ENCODE peak calls at places on chromosomes 16 and 17, in five cellular contexts. One of them, this sample, is unnamed.

GRCh38 chr16:48291754-48292153 is 44.4 kb upstream of the ABCC11 start:
- DNase-seq in neural progenitor cell: no peak
- DNase-seq in tibial artery: no peak
- DNase-seq in prostate gland: no peak
- DNase-seq in mesenchymal stem cell: no peak
- DNase-seq in this sample: no peak

GRCh38 chr17:59505610-59506276 is 59.7 kb upstream of the DHX40 start:
- DNase-seq in neural progenitor cell: no peak
- DNase-seq in tibial artery: no peak
- DNase-seq in prostate gland: no peak
- DNase-seq in mesenchymal stem cell: no peak
- DNase-seq in this sample: no peak

GRCh38 chr17:47099987-47100711 is 88.9 kb downstream of the CDC27 start:
- DNase-seq in neural progenitor cell: peak; percentile 91
- DNase-seq in tibial artery: peak; percentile 94
- DNase-seq in prostate gland: peak; percentile 92
- DNase-seq in mesenchymal stem cell: peak; percentile 92
- DNase-seq in this sample: peak; percentile 96

GRCh38 chr16:8530756-8531155 is 59.6 kb downstream of the TMEM114 start:
- DNase-seq in neural progenitor cell: no peak
- DNase-seq in tibial artery: no peak
- DNase-seq in prostate gland: no peak
- DNase-seq in mesenchymal stem cell: no peak
- DNase-seq in this sample: no peak

GRCh38 chr17:226108-226772 is 44.8 kb upstream of the DOC2B start:
- DNase-seq in neural progenitor cell: no peak
- DNase-seq in tibial artery: peak; percentile 10
- DNase-seq in prostate gland: no peak
- DNase-seq in mesenchymal stem cell: no peak
- DNase-seq in this sample: peak; percentile 16

GRCh38 chr17:65163990-65164495 is 26.9 kb downstream of the RGS9 start:
- DNase-seq in neural progenitor cell: no peak
- DNase-seq in tibial artery: no peak
- DNase-seq in prostate gland: no peak
- DNase-seq in mesenchymal stem cell: peak; percentile 95
- DNase-seq in this sample: no peak

GRCh38 chr16:10180771-10181163 is 1.5 kb downstream of the GRIN2A start:
- DNase-seq in neural progenitor cell: peak; percentile 91
- DNase-seq in tibial artery: no peak
- DNase-seq in prostate gland: no peak
- DNase-seq in mesenchymal stem cell: peak; percentile 11
- DNase-seq in this sample: peak; percentile 20

GRCh38 chr17:79664925-79665738 is 54.3 kb upstream of the RBFOX3 start:
- DNase-seq in neural progenitor cell: peak; percentile 58
- DNase-seq in tibial artery: peak; percentile 65
- DNase-seq in prostate gland: peak; percentile 89
- DNase-seq in mesenchymal stem cell: no peak
- DNase-seq in this sample: peak; percentile 57

GRCh38 chr17:969767-970387 is 9.7 kb downstream of the NXN start:
- DNase-seq in neural progenitor cell: peak; percentile 12
- DNase-seq in tibial artery: no peak
- DNase-seq in prostate gland: no peak
- DNase-seq in mesenchymal stem cell: peak; percentile 82
- DNase-seq in this sample: no peak

GRCh38 chr16:69839240-69839688 is 77.1 kb downstream of the WWP2 start:
- DNase-seq in neural progenitor cell: no peak
- DNase-seq in tibial artery: no peak
- DNase-seq in prostate gland: no peak
- DNase-seq in mesenchymal stem cell: no peak
- DNase-seq in this sample: no peak

GRCh38 chr16:48182979-48183537 is 27.3 kb upstream of the ABCC12 start:
- DNase-seq in neural progenitor cell: no peak
- DNase-seq in tibial artery: no peak
- DNase-seq in prostate gland: no peak
- DNase-seq in mesenchymal stem cell: no peak
- DNase-seq in this sample: no peak

GRCh38 chr16:50178397-50179018 is 25.4 kb downstream of the TENT4B start:
- DNase-seq in neural progenitor cell: no peak
- DNase-seq in tibial artery: no peak
- DNase-seq in prostate gland: no peak
- DNase-seq in mesenchymal stem cell: no peak
- DNase-seq in this sample: no peak

GRCh38 chr16:80631581-80631980 is 90.8 kb downstream of the DYNLRB2 start:
- DNase-seq in neural progenitor cell: no peak
- DNase-seq in tibial artery: no peak
- DNase-seq in prostate gland: no peak
- DNase-seq in mesenchymal stem cell: no peak
- DNase-seq in this sample: no peak

GRCh38 chr17:80599546-80600305 is 55.1 kb downstream of the RPTOR start:
- DNase-seq in neural progenitor cell: no peak
- DNase-seq in tibial artery: no peak
- DNase-seq in prostate gland: no peak
- DNase-seq in mesenchymal stem cell: peak; percentile 41
- DNase-seq in this sample: no peak

GRCh38 chr16:17238285-17239028 is 232.3 kb downstream of the XYLT1 start:
- DNase-seq in neural progenitor cell: no peak
- DNase-seq in tibial artery: no peak
- DNase-seq in prostate gland: no peak
- DNase-seq in mesenchymal stem cell: no peak
- DNase-seq in this sample: no peak

GRCh38 chr16:14101415-14101814 is 30.3 kb downstream of the MRTFB start:
- DNase-seq in neural progenitor cell: no peak
- DNase-seq in tibial artery: no peak
- DNase-seq in prostate gland: no peak
- DNase-seq in mesenchymal stem cell: no peak
- DNase-seq in this sample: no peak

GRCh38 chr17:17508641-17509591 is 12.7 kb upstream of the RASD1 start:
- DNase-seq in neural progenitor cell: no peak
- DNase-seq in tibial artery: no peak
- DNase-seq in prostate gland: no peak
- DNase-seq in mesenchymal stem cell: no peak
- DNase-seq in this sample: peak; percentile 9

GRCh38 chr16:89374393-89374948 is 115.9 kb downstream of the ANKRD11 start:
- DNase-seq in neural progenitor cell: peak; percentile 74
- DNase-seq in tibial artery: no peak
- DNase-seq in prostate gland: no peak
- DNase-seq in mesenchymal stem cell: peak; percentile 66
- DNase-seq in this sample: no peak
- H3K4me1 ChIP-seq in neural progenitor cell: peaks cover 29% of the 10 kb centered on the region
- H3K4me1 ChIP-seq in tibial artery: peaks cover 53% of the 10 kb centered on the region
- H3K4me1 ChIP-seq in prostate gland: no peaks in the 10 kb centered on the region
- H3K4me1 ChIP-seq in mesenchymal stem cell: peaks cover 43% of the 10 kb centered on the region
- H3K4me1 ChIP-seq in this sample: peaks cover 83% of the 10 kb centered on the region

GRCh38 chr17:28371245-28372202 is at the start of gene SARM1:
- DNase-seq in neural progenitor cell: peak; percentile 98
- DNase-seq in tibial artery: peak; percentile 73
- DNase-seq in prostate gland: peak; percentile 40
- DNase-seq in mesenchymal stem cell: peak; percentile 86
- DNase-seq in this sample: peak; percentile 89
- H3K4me1 ChIP-seq in neural progenitor cell: peaks cover 13% of the 10 kb centered on the region
- H3K4me1 ChIP-seq in tibial artery: peaks cover 30% of the 10 kb centered on the region
- H3K4me1 ChIP-seq in prostate gland: no peaks in the 10 kb centered on the region
- H3K4me1 ChIP-seq in mesenchymal stem cell: peaks cover 21% of the 10 kb centered on the region
- H3K4me1 ChIP-seq in this sample: peaks cover 12% of the 10 kb centered on the region

GRCh38 chr17:28256881-28257280 is 62.1 kb upstream of the TMEM97 start:
- DNase-seq in neural progenitor cell: no peak
- DNase-seq in tibial artery: no peak
- DNase-seq in prostate gland: no peak
- DNase-seq in mesenchymal stem cell: no peak
- DNase-seq in this sample: no peak

GRCh38 chr17:28255616-28256015 is 63.4 kb upstream of the TMEM97 start:
- DNase-seq in neural progenitor cell: no peak
- DNase-seq in tibial artery: no peak
- DNase-seq in prostate gland: no peak
- DNase-seq in mesenchymal stem cell: no peak
- DNase-seq in this sample: no peak

GRCh38 chr17:28258347-28258887 is 60.6 kb upstream of the TMEM97 start:
- DNase-seq in neural progenitor cell: no peak
- DNase-seq in tibial artery: no peak
- DNase-seq in prostate gland: no peak
- DNase-seq in mesenchymal stem cell: no peak
- DNase-seq in this sample: no peak

GRCh38 chr17:28253663-28254062 is 65.3 kb upstream of the TMEM97 start:
- DNase-seq in neural progenitor cell: no peak
- DNase-seq in tibial artery: no peak
- DNase-seq in prostate gland: no peak
- DNase-seq in mesenchymal stem cell: no peak
- DNase-seq in this sample: no peak

GRCh38 chr17:28256370-28256769 is 62.6 kb upstream of the TMEM97 start:
- DNase-seq in neural progenitor cell: no peak
- DNase-seq in tibial artery: no peak
- DNase-seq in prostate gland: no peak
- DNase-seq in mesenchymal stem cell: no peak
- DNase-seq in this sample: no peak
- H3K4me1 ChIP-seq in neural progenitor cell: no peaks in the 10 kb centered on the region
- H3K4me1 ChIP-seq in tibial artery: peaks cover 7% of the 10 kb centered on the region
- H3K4me1 ChIP-seq in prostate gland: no peaks in the 10 kb centered on the region
- H3K4me1 ChIP-seq in mesenchymal stem cell: peaks cover 14% of the 10 kb centered on the region
- H3K4me1 ChIP-seq in this sample: no peaks in the 10 kb centered on the region

GRCh38 chr17:52823155-52823554 is 664.6 kb upstream of the CA10 start:
- DNase-seq in neural progenitor cell: no peak
- DNase-seq in tibial artery: no peak
- DNase-seq in prostate gland: no peak
- DNase-seq in mesenchymal stem cell: no peak
- DNase-seq in this sample: no peak
- H3K4me1 ChIP-seq in neural progenitor cell: no peaks in the 10 kb centered on the region
- H3K4me1 ChIP-seq in tibial artery: no peaks in the 10 kb centered on the region
- H3K4me1 ChIP-seq in prostate gland: no peaks in the 10 kb centered on the region
- H3K4me1 ChIP-seq in mesenchymal stem cell: no peaks in the 10 kb centered on the region
- H3K4me1 ChIP-seq in this sample: peaks cover 3% of the 10 kb centered on the region

DNA sequence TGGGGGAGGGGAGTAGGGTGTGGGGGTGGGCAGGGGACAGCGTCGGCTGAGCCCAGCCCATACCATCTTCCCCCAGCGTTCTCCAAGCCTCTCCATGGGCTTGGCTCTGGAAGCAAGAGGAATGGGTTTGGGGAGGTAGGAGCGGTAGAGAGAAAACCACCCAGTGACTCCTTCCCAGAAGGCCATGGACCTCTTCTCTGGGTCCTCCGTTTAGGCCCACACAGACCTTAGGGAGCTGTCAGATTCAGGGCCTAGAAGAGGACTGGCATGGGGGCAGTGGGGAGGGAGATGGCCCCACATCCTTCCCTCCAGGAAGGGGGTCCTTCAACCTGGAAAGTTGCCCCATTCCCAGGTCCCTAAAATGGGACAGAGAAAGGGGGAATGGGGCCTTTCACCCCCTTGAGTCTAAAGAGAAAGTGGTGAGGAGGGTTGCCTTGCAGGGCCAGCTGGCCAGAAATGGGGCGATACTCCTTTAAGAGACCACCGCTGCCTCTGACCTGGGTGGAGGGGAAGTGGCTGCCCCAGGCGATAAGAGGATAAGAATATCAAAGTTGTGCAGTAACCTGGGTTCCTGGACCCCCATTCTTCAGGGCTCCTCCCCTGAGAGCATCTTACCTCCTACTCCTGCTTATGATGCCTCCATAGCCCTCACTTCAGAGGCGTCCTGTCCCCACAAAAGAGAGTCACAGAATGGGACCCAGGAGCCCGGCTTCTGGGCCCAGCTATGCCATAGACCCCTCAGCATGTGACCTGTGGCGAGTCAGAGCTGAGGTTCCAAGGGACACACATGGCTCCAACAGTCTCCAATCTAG is 5.0 kb upstream of the TSPOAP1 start:
- DNase-seq in neural progenitor cell: no peak
- DNase-seq in tibial artery: no peak
- DNase-seq in prostate gland: no peak
- DNase-seq in mesenchymal stem cell: no peak
- DNase-seq in this sample: no peak
- H3K4me1 ChIP-seq in neural progenitor cell: peaks cover 21% of the 10 kb centered on the region
- H3K4me1 ChIP-seq in tibial artery: peaks cover 16% of the 10 kb centered on the region
- H3K4me1 ChIP-seq in prostate gland: no peaks in the 10 kb centered on the region
- H3K4me1 ChIP-seq in mesenchymal stem cell: peaks cover 15% of the 10 kb centered on the region
- H3K4me1 ChIP-seq in this sample: no peaks in the 10 kb centered on the region